ENCODE peak calls at places on chromosome 1, in four cellular contexts. F is cardiac muscle cell, H is upper lobe of right lung, R is SK-N-SH. U is an unnamed sample.

GRCh38 chr1:202586018-202586821 is 124.0 kb downstream of the SYT2 start:
- DNase-seq in F (no peak), R (peak; percentile 44), H (no peak), U (peak; percentile 64)

GRCh38 chr1:173269490-173270230 is 62.5 kb upstream of the TNFSF4 start:
- DNase-seq in R (peak; percentile 4), F (no peak), H (no peak), U (peak; percentile 6)

GRCh38 chr1:47856994-47857393 is 140.2 kb downstream of the TRABD2B start:
- DNase-seq in R (no peak), H (no peak), F (no peak), U (no peak)

GRCh38 chr1:172719066-172719627 is 60.2 kb downstream of the FASLG start:
- DNase-seq in H (no peak), R (no peak), F (no peak), U (no peak)

GRCh38 chr1:24714859-24715520 is 30.3 kb upstream of the CLIC4 start:
- DNase-seq in R (no peak), F (no peak), H (no peak), U (no peak)

GRCh38 chr1:24926596-24927249 is 3.4 kb downstream of the RUNX3 start:
- DNase-seq in R (no peak), F (peak; percentile 60), H (no peak), U (peak; percentile 19)

GRCh38 chr1:240666548-240667198 is 54.7 kb upstream of the GREM2 start:
- DNase-seq in F (no peak), R (no peak), H (no peak), U (no peak)

GRCh38 chr1:175877939-175878730 is 134.7 kb upstream of the TNR start:
- DNase-seq in F (no peak), H (no peak), R (no peak), U (no peak)

GRCh38 chr1:6300342-6301141 is 39.6 kb upstream of the GPR153 start:
- DNase-seq in F (no peak), R (no peak), H (no peak), U (no peak)

GRCh38 chr1:2415801-2416208 is 3.4 kb upstream of the PEX10 start:
- DNase-seq in H (no peak), F (no peak), R (no peak), U (no peak)
- H3K27ac ChIP-seq in H (peak overlapping the region; percentile 24), F (no peak overlapping the region), R (no peak overlapping the region), U (no peak overlapping the region)

DNA sequence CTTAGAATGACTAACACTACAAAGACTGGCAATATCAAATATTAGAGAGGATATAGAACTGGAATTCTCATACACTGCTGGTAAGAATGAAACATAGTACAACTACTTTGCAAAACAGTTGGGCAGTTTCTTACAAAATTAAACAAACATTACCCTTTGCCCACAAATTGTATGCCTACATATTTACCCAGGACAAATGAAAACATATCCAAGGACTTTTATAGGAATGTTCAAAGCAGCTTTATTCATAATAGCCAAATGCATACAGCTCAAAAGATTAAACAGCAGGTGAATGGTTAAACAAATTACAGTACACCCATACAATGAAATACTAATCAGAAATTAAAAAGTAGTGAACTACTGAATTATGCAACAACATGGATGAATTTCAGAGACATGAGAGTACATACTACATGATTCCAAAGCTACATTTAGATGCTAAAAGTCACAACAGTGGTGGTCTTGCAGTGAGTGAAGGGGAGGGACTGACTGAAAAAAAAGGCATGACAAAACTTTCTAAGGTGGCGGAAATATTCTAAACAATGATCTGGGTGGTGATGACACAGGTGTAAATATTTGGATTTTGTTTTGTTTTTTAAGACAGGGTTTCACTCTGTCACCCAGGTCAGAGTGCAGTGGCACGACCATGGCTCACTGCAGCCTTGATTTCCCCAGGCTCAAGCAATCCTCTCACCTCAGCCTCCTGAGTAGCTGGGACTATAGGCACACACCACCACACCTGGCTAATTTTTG is 40.4 kb downstream of the LYST start:
- DNase-seq in F (no peak), H (no peak), R (no peak), U (no peak)
- H3K9me3 ChIP-seq in F (no peaks in the 10 kb centered on the region), H (no peaks in the 10 kb centered on the region), R (no peaks in the 10 kb centered on the region), U (no peaks in the 10 kb centered on the region)

GRCh38 chr1:234294109-234294845 is 79.0 kb upstream of the COA6 start:
- DNase-seq in H (no peak), R (no peak), F (no peak), U (no peak)
- H3K27ac ChIP-seq in H (no peak overlapping the region), R (no peak overlapping the region), F (no peak overlapping the region), U (peak overlapping the region; percentile 10)

DNA sequence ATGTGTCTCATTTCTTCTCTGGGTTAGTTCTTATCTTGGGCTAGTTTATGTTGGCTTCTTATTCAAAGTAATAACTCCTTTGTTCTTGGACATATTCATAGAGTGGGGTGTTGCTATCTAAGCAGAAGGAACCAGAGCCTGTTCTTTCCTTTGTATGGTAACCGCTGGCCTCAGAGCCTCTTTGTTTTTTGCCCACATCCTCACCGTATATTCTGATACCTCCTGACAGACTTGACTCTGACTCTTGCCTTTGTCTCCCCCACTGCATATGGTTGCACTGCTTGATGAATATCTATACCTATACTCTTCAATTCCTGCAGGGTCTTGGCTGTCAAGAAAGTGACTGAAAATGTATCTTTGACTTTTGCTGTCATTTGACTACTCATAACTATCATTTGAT is 10.2 kb downstream of the FLG2 start:
- DNase-seq in R (no peak), H (no peak), F (no peak), U (no peak)
- H3K9me3 ChIP-seq in R (no peaks in the 10 kb centered on the region), H (no peaks in the 10 kb centered on the region), F (peaks cover 7% of the 10 kb centered on the region), U (no peaks in the 10 kb centered on the region)

GRCh38 chr1:40268211-40268610 is 10.2 kb downstream of the ZMPSTE24 start:
- DNase-seq in H (no peak), F (no peak), R (no peak), U (no peak)

GRCh38 chr1:40265919-40266318 is 7.9 kb downstream of the ZMPSTE24 start:
- DNase-seq in R (no peak), F (no peak), H (no peak), U (no peak)

GRCh38 chr1:40266786-40267535 is 8.9 kb downstream of the ZMPSTE24 start:
- DNase-seq in H (no peak), F (no peak), R (no peak), U (no peak)

GRCh38 chr1:40265298-40265697 is 7.3 kb downstream of the ZMPSTE24 start:
- DNase-seq in R (no peak), H (no peak), F (no peak), U (no peak)

GRCh38 chr1:40267767-40268187 is 9.7 kb downstream of the ZMPSTE24 start:
- DNase-seq in R (no peak), H (no peak), F (no peak), U (no peak)
- H3K27ac ChIP-seq in R (no peak overlapping the region), H (peak overlapping the region; percentile 56), F (no peak overlapping the region), U (no peak overlapping the region)

DNA sequence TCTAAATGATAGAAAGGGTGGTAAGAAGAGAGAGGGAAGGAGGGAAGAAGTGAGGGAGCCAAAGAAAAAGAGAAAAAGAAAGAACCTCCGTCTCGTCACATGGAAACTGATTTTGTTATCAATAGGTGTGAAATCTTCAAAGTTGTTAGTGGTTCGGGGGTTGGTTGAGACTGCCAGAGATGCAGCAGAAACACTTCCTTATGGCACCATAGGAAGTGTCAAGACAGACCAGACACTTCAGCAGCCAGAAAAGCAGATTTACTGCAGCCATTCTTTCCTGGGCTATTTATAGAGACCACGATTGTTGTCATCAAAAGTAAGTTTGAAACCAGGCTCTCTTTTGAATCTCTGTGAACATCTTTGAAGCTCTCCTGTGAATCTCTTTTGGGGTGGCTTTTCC is 150.5 kb downstream of the PLPPR5 start:
- DNase-seq in H (no peak), F (peak; percentile 2), R (no peak), U (no peak)
- H3K9me3 ChIP-seq in H (no peaks in the 10 kb centered on the region), F (no peaks in the 10 kb centered on the region), R (no peaks in the 10 kb centered on the region), U (no peaks in the 10 kb centered on the region)

U was measured in A673.